ENCODE peak calls at places on chromosomes 5 and 9, in nine cellular contexts. One of them, this sample, is unnamed.

GRCh38 chr5:67431191-67431590 is 234.6 kb upstream of the CD180 start:
- DNase-seq in uterus: peak; percentile 44
- DNase-seq in endodermal cell: no peak
- DNase-seq in left ventricle myocardium inferior: no peak
- DNase-seq in lower leg skin: no peak
- DNase-seq in HFFc6: no peak
- DNase-seq in cardiac muscle cell: no peak
- DNase-seq in neural crest cell: no peak
- DNase-seq in activated CD8-positive, alpha-beta T cell treated with anti-CD3 and anti-CD28 coated beads for 36 hours: no peak
- DNase-seq in this sample: no peak

GRCh38 chr5:27308151-27308550 is 269.8 kb upstream of the CDH9 start:
- DNase-seq in activated CD8-positive, alpha-beta T cell treated with anti-CD3 and anti-CD28 coated beads for 36 hours: no peak
- DNase-seq in cardiac muscle cell: no peak
- DNase-seq in HFFc6: peak; percentile 39
- DNase-seq in endodermal cell: no peak
- DNase-seq in uterus: no peak
- DNase-seq in left ventricle myocardium inferior: no peak
- DNase-seq in neural crest cell: no peak
- DNase-seq in lower leg skin: no peak
- DNase-seq in this sample: no peak

GRCh38 chr5:43244823-43245565 is 53.0 kb downstream of the NIM1K start:
- DNase-seq in neural crest cell: no peak
- DNase-seq in activated CD8-positive, alpha-beta T cell treated with anti-CD3 and anti-CD28 coated beads for 36 hours: no peak
- DNase-seq in HFFc6: no peak
- DNase-seq in uterus: no peak
- DNase-seq in cardiac muscle cell: no peak
- DNase-seq in lower leg skin: peak; percentile 56
- DNase-seq in left ventricle myocardium inferior: no peak
- DNase-seq in endodermal cell: no peak
- DNase-seq in this sample: no peak

GRCh38 chr5:23316060-23316591 is 191.3 kb upstream of the PRDM9 start:
- DNase-seq in endodermal cell: no peak
- DNase-seq in uterus: no peak
- DNase-seq in neural crest cell: no peak
- DNase-seq in cardiac muscle cell: no peak
- DNase-seq in activated CD8-positive, alpha-beta T cell treated with anti-CD3 and anti-CD28 coated beads for 36 hours: no peak
- DNase-seq in lower leg skin: no peak
- DNase-seq in left ventricle myocardium inferior: no peak
- DNase-seq in HFFc6: no peak
- DNase-seq in this sample: no peak

GRCh38 chr5:87829214-87829551 is 416.5 kb upstream of the CCNH start:
- DNase-seq in left ventricle myocardium inferior: peak; percentile 48
- DNase-seq in neural crest cell: no peak
- DNase-seq in endodermal cell: no peak
- DNase-seq in uterus: peak; percentile 70
- DNase-seq in HFFc6: no peak
- DNase-seq in lower leg skin: no peak
- DNase-seq in cardiac muscle cell: no peak
- DNase-seq in activated CD8-positive, alpha-beta T cell treated with anti-CD3 and anti-CD28 coated beads for 36 hours: no peak
- DNase-seq in this sample: no peak

GRCh38 chr5:93583799-93584530 is 943 bp downstream of the NR2F1 start:
- DNase-seq in cardiac muscle cell: peak; percentile 79
- DNase-seq in lower leg skin: no peak
- DNase-seq in neural crest cell: no peak
- DNase-seq in uterus: no peak
- DNase-seq in endodermal cell: peak; percentile 81
- DNase-seq in left ventricle myocardium inferior: no peak
- DNase-seq in activated CD8-positive, alpha-beta T cell treated with anti-CD3 and anti-CD28 coated beads for 36 hours: no peak
- DNase-seq in HFFc6: peak; percentile 46
- DNase-seq in this sample: peak; percentile 74

GRCh38 chr5:72816297-72817075 is at the start of gene TNPO1:
- DNase-seq in cardiac muscle cell: peak; percentile 96
- DNase-seq in left ventricle myocardium inferior: peak; percentile 96
- DNase-seq in lower leg skin: peak; percentile 98
- DNase-seq in uterus: peak; percentile 92
- DNase-seq in activated CD8-positive, alpha-beta T cell treated with anti-CD3 and anti-CD28 coated beads for 36 hours: peak; percentile 84
- DNase-seq in neural crest cell: peak; percentile 86
- DNase-seq in HFFc6: peak; percentile 91
- DNase-seq in endodermal cell: peak; percentile 98
- DNase-seq in this sample: peak; percentile 98

GRCh38 chr9:132994410-132995120 is 16.1 kb downstream of the GFI1B start:
- DNase-seq in lower leg skin: no peak
- DNase-seq in endodermal cell: peak; percentile 76
- DNase-seq in cardiac muscle cell: no peak
- DNase-seq in left ventricle myocardium inferior: no peak
- DNase-seq in neural crest cell: no peak
- DNase-seq in activated CD8-positive, alpha-beta T cell treated with anti-CD3 and anti-CD28 coated beads for 36 hours: peak; percentile 41
- DNase-seq in uterus: no peak
- DNase-seq in HFFc6: peak; percentile 54
- DNase-seq in this sample: peak; percentile 67

GRCh38 chr5:148937239-148937638 is 110.8 kb downstream of the ADRB2 start:
- DNase-seq in uterus: no peak
- DNase-seq in activated CD8-positive, alpha-beta T cell treated with anti-CD3 and anti-CD28 coated beads for 36 hours: no peak
- DNase-seq in left ventricle myocardium inferior: no peak
- DNase-seq in endodermal cell: no peak
- DNase-seq in HFFc6: no peak
- DNase-seq in cardiac muscle cell: no peak
- DNase-seq in lower leg skin: no peak
- DNase-seq in neural crest cell: no peak
- DNase-seq in this sample: no peak

GRCh38 chr5:54852007-54852406 is 133.4 kb downstream of the ESM1 start:
- DNase-seq in HFFc6: no peak
- DNase-seq in endodermal cell: no peak
- DNase-seq in neural crest cell: no peak
- DNase-seq in uterus: no peak
- DNase-seq in activated CD8-positive, alpha-beta T cell treated with anti-CD3 and anti-CD28 coated beads for 36 hours: no peak
- DNase-seq in lower leg skin: no peak
- DNase-seq in cardiac muscle cell: no peak
- DNase-seq in left ventricle myocardium inferior: no peak
- DNase-seq in this sample: no peak
- TF ChIP-seq CTCF in HFFc6: peak; percentile 52
- TF ChIP-seq CTCF in endodermal cell: peak; percentile 66
- TF ChIP-seq CTCF in neural crest cell: peak; percentile 35
- TF ChIP-seq CTCF in uterus: no peak
- TF ChIP-seq CTCF in activated CD8-positive, alpha-beta T cell treated with anti-CD3 and anti-CD28 coated beads for 36 hours: no peak
- TF ChIP-seq CTCF in lower leg skin: no peak
- TF ChIP-seq CTCF in cardiac muscle cell: no peak
- TF ChIP-seq CTCF in left ventricle myocardium inferior: no peak
- TF ChIP-seq CTCF in this sample: no peak

GRCh38 chr9:137639303-137640051 is 20.7 kb downstream of the EHMT1 start:
- DNase-seq in endodermal cell: no peak
- DNase-seq in uterus: no peak
- DNase-seq in lower leg skin: no peak
- DNase-seq in cardiac muscle cell: no peak
- DNase-seq in left ventricle myocardium inferior: no peak
- DNase-seq in HFFc6: no peak
- DNase-seq in activated CD8-positive, alpha-beta T cell treated with anti-CD3 and anti-CD28 coated beads for 36 hours: no peak
- DNase-seq in neural crest cell: no peak
- DNase-seq in this sample: no peak
- TF ChIP-seq CTCF in endodermal cell: no peak
- TF ChIP-seq CTCF in uterus: no peak
- TF ChIP-seq CTCF in lower leg skin: no peak
- TF ChIP-seq CTCF in cardiac muscle cell: no peak
- TF ChIP-seq CTCF in left ventricle myocardium inferior: no peak
- TF ChIP-seq CTCF in HFFc6: no peak
- TF ChIP-seq CTCF in activated CD8-positive, alpha-beta T cell treated with anti-CD3 and anti-CD28 coated beads for 36 hours: no peak
- TF ChIP-seq CTCF in neural crest cell: no peak
- TF ChIP-seq CTCF in this sample: no peak

GRCh38 chr5:468401-468800 is 25.4 kb downstream of the EXOC3 start:
- DNase-seq in endodermal cell: peak; percentile 22
- DNase-seq in lower leg skin: peak; percentile 54
- DNase-seq in activated CD8-positive, alpha-beta T cell treated with anti-CD3 and anti-CD28 coated beads for 36 hours: no peak
- DNase-seq in neural crest cell: no peak
- DNase-seq in left ventricle myocardium inferior: no peak
- DNase-seq in cardiac muscle cell: no peak
- DNase-seq in HFFc6: no peak
- DNase-seq in uterus: peak; percentile 11
- DNase-seq in this sample: no peak

GRCh38 chr5:471750-472058 is 28.7 kb downstream of the EXOC3 start:
- DNase-seq in endodermal cell: no peak
- DNase-seq in neural crest cell: no peak
- DNase-seq in HFFc6: no peak
- DNase-seq in left ventricle myocardium inferior: no peak
- DNase-seq in cardiac muscle cell: no peak
- DNase-seq in lower leg skin: no peak
- DNase-seq in activated CD8-positive, alpha-beta T cell treated with anti-CD3 and anti-CD28 coated beads for 36 hours: no peak
- DNase-seq in uterus: no peak
- DNase-seq in this sample: no peak

GRCh38 chr5:472076-472655 is 29.2 kb downstream of the EXOC3 start:
- DNase-seq in lower leg skin: peak; percentile 88
- DNase-seq in cardiac muscle cell: peak; percentile 26
- DNase-seq in uterus: no peak
- DNase-seq in HFFc6: no peak
- DNase-seq in endodermal cell: peak; percentile 60
- DNase-seq in activated CD8-positive, alpha-beta T cell treated with anti-CD3 and anti-CD28 coated beads for 36 hours: no peak
- DNase-seq in neural crest cell: no peak
- DNase-seq in left ventricle myocardium inferior: peak; percentile 28
- DNase-seq in this sample: peak; percentile 83

GRCh38 chr5:470961-471749 is 28.2 kb downstream of the EXOC3 start:
- DNase-seq in HFFc6: no peak
- DNase-seq in uterus: no peak
- DNase-seq in left ventricle myocardium inferior: peak; percentile 11
- DNase-seq in cardiac muscle cell: no peak
- DNase-seq in lower leg skin: peak; percentile 81
- DNase-seq in activated CD8-positive, alpha-beta T cell treated with anti-CD3 and anti-CD28 coated beads for 36 hours: no peak
- DNase-seq in endodermal cell: peak; percentile 47
- DNase-seq in neural crest cell: no peak
- DNase-seq in this sample: peak; percentile 67

DNA sequence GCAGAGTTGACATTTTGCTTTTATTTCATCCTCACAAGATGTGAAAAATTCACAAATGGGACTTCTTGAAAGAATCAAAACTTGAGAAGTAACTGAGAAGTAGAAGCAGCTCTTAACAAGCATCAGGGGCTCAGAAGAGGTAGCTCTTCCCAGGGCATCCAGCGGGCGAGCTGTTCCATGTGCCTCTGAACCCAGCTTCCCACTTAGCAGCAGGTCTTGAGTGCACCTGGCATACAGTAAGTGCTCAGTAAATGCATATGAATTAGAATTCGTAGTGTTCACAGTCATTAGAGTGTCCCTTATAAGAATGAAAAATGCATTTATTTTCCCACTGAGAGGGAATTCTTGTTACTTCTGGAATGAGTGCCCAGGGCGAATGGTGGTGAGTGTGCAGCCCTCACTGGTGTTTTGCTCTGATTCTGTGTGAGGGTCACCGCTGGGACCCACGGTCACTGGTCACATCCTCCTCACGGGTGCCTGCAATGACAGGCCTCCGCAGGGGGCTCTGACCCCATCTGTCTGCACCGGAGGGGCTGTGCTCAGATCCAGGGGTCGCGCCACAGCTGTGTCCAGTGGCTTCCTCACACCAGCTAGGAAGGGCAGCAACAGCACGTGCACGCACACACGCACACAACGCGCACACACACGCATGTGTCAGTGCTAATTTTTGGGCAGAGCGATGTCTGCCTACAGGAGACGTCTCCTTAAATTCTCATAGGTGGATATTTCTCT is 26.9 kb downstream of the EXOC3 start:
- DNase-seq in activated CD8-positive, alpha-beta T cell treated with anti-CD3 and anti-CD28 coated beads for 36 hours: no peak
- DNase-seq in endodermal cell: peak; percentile 39
- DNase-seq in HFFc6: no peak
- DNase-seq in lower leg skin: peak; percentile 84
- DNase-seq in uterus: no peak
- DNase-seq in left ventricle myocardium inferior: peak; percentile 10
- DNase-seq in neural crest cell: no peak
- DNase-seq in cardiac muscle cell: no peak
- DNase-seq in this sample: peak; percentile 68
- TF ChIP-seq CTCF in activated CD8-positive, alpha-beta T cell treated with anti-CD3 and anti-CD28 coated beads for 36 hours: no peak
- TF ChIP-seq CTCF in endodermal cell: peak; percentile 44
- TF ChIP-seq CTCF in HFFc6: no peak
- TF ChIP-seq CTCF in lower leg skin: no peak
- TF ChIP-seq CTCF in uterus: no peak
- TF ChIP-seq CTCF in left ventricle myocardium inferior: no peak
- TF ChIP-seq CTCF in neural crest cell: no peak
- TF ChIP-seq CTCF in cardiac muscle cell: no peak
- TF ChIP-seq CTCF in this sample: no peak

GRCh38 chr9:33722359-33722675 is 73.0 kb upstream of the PRSS3 start:
- DNase-seq in cardiac muscle cell: no peak
- DNase-seq in lower leg skin: no peak
- DNase-seq in uterus: no peak
- DNase-seq in neural crest cell: no peak
- DNase-seq in activated CD8-positive, alpha-beta T cell treated with anti-CD3 and anti-CD28 coated beads for 36 hours: no peak
- DNase-seq in endodermal cell: no peak
- DNase-seq in HFFc6: no peak
- DNase-seq in left ventricle myocardium inferior: no peak
- DNase-seq in this sample: no peak
- TF ChIP-seq CTCF in cardiac muscle cell: no peak
- TF ChIP-seq CTCF in lower leg skin: no peak
- TF ChIP-seq CTCF in uterus: peak; percentile 5
- TF ChIP-seq CTCF in neural crest cell: peak; percentile 31
- TF ChIP-seq CTCF in activated CD8-positive, alpha-beta T cell treated with anti-CD3 and anti-CD28 coated beads for 36 hours: peak; percentile 44
- TF ChIP-seq CTCF in endodermal cell: no peak
- TF ChIP-seq CTCF in HFFc6: no peak
- TF ChIP-seq CTCF in left ventricle myocardium inferior: peak; percentile 2
- TF ChIP-seq CTCF in this sample: no peak

GRCh38 chr5:145228564-145228963 is 606.6 kb downstream of the PRELID2 start:
- DNase-seq in HFFc6: no peak
- DNase-seq in activated CD8-positive, alpha-beta T cell treated with anti-CD3 and anti-CD28 coated beads for 36 hours: no peak
- DNase-seq in left ventricle myocardium inferior: no peak
- DNase-seq in lower leg skin: no peak
- DNase-seq in neural crest cell: no peak
- DNase-seq in endodermal cell: no peak
- DNase-seq in uterus: no peak
- DNase-seq in cardiac muscle cell: no peak
- DNase-seq in this sample: no peak
- TF ChIP-seq CTCF in HFFc6: no peak
- TF ChIP-seq CTCF in activated CD8-positive, alpha-beta T cell treated with anti-CD3 and anti-CD28 coated beads for 36 hours: no peak
- TF ChIP-seq CTCF in left ventricle myocardium inferior: no peak
- TF ChIP-seq CTCF in lower leg skin: no peak
- TF ChIP-seq CTCF in neural crest cell: no peak
- TF ChIP-seq CTCF in endodermal cell: no peak
- TF ChIP-seq CTCF in uterus: no peak
- TF ChIP-seq CTCF in cardiac muscle cell: no peak
- TF ChIP-seq CTCF in this sample: no peak

GRCh38 chr5:35823347-35823875 is 33.3 kb upstream of the IL7R start:
- DNase-seq in cardiac muscle cell: no peak
- DNase-seq in left ventricle myocardium inferior: no peak
- DNase-seq in activated CD8-positive, alpha-beta T cell treated with anti-CD3 and anti-CD28 coated beads for 36 hours: no peak
- DNase-seq in neural crest cell: no peak
- DNase-seq in uterus: no peak
- DNase-seq in endodermal cell: no peak
- DNase-seq in lower leg skin: no peak
- DNase-seq in HFFc6: no peak
- DNase-seq in this sample: no peak
- TF ChIP-seq CTCF in cardiac muscle cell: no peak
- TF ChIP-seq CTCF in left ventricle myocardium inferior: no peak
- TF ChIP-seq CTCF in activated CD8-positive, alpha-beta T cell treated with anti-CD3 and anti-CD28 coated beads for 36 hours: no peak
- TF ChIP-seq CTCF in neural crest cell: no peak
- TF ChIP-seq CTCF in uterus: no peak
- TF ChIP-seq CTCF in endodermal cell: no peak
- TF ChIP-seq CTCF in lower leg skin: no peak
- TF ChIP-seq CTCF in HFFc6: no peak
- TF ChIP-seq CTCF in this sample: no peak

DNA sequence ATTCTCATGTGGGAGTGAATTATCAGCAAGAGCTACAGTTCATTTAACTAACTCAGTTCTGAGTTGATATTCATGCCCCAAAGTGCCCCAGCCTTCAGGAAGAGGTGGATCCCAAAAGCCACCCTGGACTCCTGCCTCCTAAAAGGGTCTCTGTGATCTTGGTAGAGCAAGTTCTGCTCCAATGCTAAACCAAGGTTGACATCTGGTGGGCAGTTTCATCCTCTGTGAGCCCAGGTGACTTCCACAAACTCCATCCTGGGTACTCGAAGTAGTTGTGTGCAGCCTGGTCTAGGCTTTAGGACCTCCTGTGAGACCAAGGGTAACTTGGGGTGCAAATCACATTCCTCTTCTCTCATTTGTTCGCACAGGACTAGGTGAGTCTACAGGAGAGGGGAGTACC is 816.8 kb downstream of the MTRR start:
- DNase-seq in activated CD8-positive, alpha-beta T cell treated with anti-CD3 and anti-CD28 coated beads for 36 hours: no peak
- DNase-seq in neural crest cell: no peak
- DNase-seq in HFFc6: no peak
- DNase-seq in endodermal cell: peak; percentile 73
- DNase-seq in uterus: no peak
- DNase-seq in cardiac muscle cell: peak; percentile 18
- DNase-seq in left ventricle myocardium inferior: no peak
- DNase-seq in lower leg skin: no peak
- DNase-seq in this sample: no peak
- TF ChIP-seq CTCF in activated CD8-positive, alpha-beta T cell treated with anti-CD3 and anti-CD28 coated beads for 36 hours: no peak
- TF ChIP-seq CTCF in neural crest cell: peak; percentile 20
- TF ChIP-seq CTCF in HFFc6: no peak
- TF ChIP-seq CTCF in endodermal cell: peak; percentile 78
- TF ChIP-seq CTCF in uterus: no peak
- TF ChIP-seq CTCF in cardiac muscle cell: no peak
- TF ChIP-seq CTCF in left ventricle myocardium inferior: no peak
- TF ChIP-seq CTCF in lower leg skin: no peak
- TF ChIP-seq CTCF in this sample: no peak

This sample was measured in kidney.